ENCODE peak calls at places on chromosomes 3 and 15, in ten cellular contexts. S is kidney epithelial cell; D is effector memory CD4-positive, alpha-beta T cell; Y is fibroblast of the aortic adventitia; Q is hepatocyte; O is WTC11; G is HS-27A; T is upper lobe of left lung; I is T-helper 9 cell; Z is activated B cell treated with CpG ODN at 0.5 μM for 24 hours. M is an unnamed sample.

GRCh38 chr3:172074578-172074977 is 35.2 kb downstream of the FNDC3B start:
- DNase-seq in S (no peak), D (no peak), Y (no peak), Q (no peak), O (no peak), G (no peak), T (peak; percentile 47), I (no peak), Z (no peak), M (no peak)

GRCh38 chr3:177035678-177036077 is 161.6 kb downstream of the TBL1XR1 start:
- DNase-seq in S (no peak), D (no peak), Y (no peak), Q (no peak), O (no peak), G (no peak), T (no peak), I (no peak), Z (no peak), M (no peak)

GRCh38 chr3:64405211-64405818 is 180.0 kb upstream of the PRICKLE2 start:
- DNase-seq in S (no peak), D (no peak), Y (peak; percentile 69), Q (peak; percentile 11), O (no peak), G (no peak), T (no peak), I (no peak), Z (no peak), M (no peak)

GRCh38 chr3:40152482-40153133 is 156.9 kb upstream of the EIF1B start:
- DNase-seq in S (no peak), D (no peak), Y (no peak), Q (no peak), O (no peak), G (no peak), T (no peak), I (no peak), Z (no peak), M (no peak)

GRCh38 chr3:42509111-42509510 is 6.7 kb downstream of the VIPR1 start:
- DNase-seq in S (no peak), D (no peak), Y (no peak), Q (no peak), O (peak; percentile 3), G (no peak), T (no peak), I (no peak), Z (no peak), M (no peak)

GRCh38 chr15:63473749-63473998 is 30.7 kb upstream of the USP3 start:
- DNase-seq in S (no peak), D (no peak), Y (no peak), Q (no peak), O (no peak), G (no peak), T (no peak), I (no peak), Z (no peak), M (no peak)

GRCh38 chr3:184710870-184711365 is 946 bp downstream of the MAGEF1 start:
- DNase-seq in S (no peak), D (no peak), Y (peak; percentile 32), Q (no peak), O (no peak), G (no peak), T (peak; percentile 25), I (no peak), Z (peak; percentile 28), M (no peak)

GRCh38 chr3:66712210-66712609 is 211.4 kb upstream of the LRIG1 start:
- DNase-seq in S (no peak), D (no peak), Y (no peak), Q (no peak), O (no peak), G (no peak), T (no peak), I (no peak), Z (no peak), M (no peak)

GRCh38 chr3:62502315-62503300 is 129.3 kb upstream of the FEZF2 start:
- DNase-seq in S (no peak), D (no peak), Y (no peak), Q (no peak), O (no peak), G (no peak), T (no peak), I (no peak), Z (no peak), M (no peak)

GRCh38 chr15:72724028-72724427 is 38.0 kb downstream of the BBS4 start:
- DNase-seq in S (no peak), D (no peak), Y (peak; percentile 5), Q (no peak), O (no peak), G (no peak), T (no peak), I (no peak), Z (no peak), M (no peak)

GRCh38 chr3:131543714-131544113 is 40.9 kb upstream of the MRPL3 start:
- DNase-seq in S (no peak), D (no peak), Y (peak; percentile 90), Q (peak; percentile 67), O (no peak), G (no peak), T (peak; percentile 30), I (no peak), Z (no peak), M (no peak)

GRCh38 chr3:123026551-123027291 is 842 bp downstream of the SEMA5B start:
- DNase-seq in S (no peak), D (no peak), Y (no peak), Q (peak; percentile 37), O (peak; percentile 78), G (no peak), T (peak; percentile 22), I (no peak), Z (peak; percentile 29), M (peak; percentile 36)

M was measured in endothelial cell.